ENCODE peak calls at places on chromosome 6, in seven cellular contexts. C, J, F, K, E, Y and S are unnamed samples.
A peak's percentile ranks its signal among the peaks of the same experiment; 100 is the strongest.

GRCh38 chr6:139990287-139990686 is 615.8 kb upstream of the CITED2 start:
- DNase-seq in C (no peak), J (no peak), F (no peak), K (no peak), Y (no peak), E (no peak), S (no peak)

GRCh38 chr6:14796974-14797762 is 448.7 kb upstream of the JARID2 start:
- DNase-seq in C (no peak), Y (no peak), F (no peak), E (no peak), K (no peak), J (no peak), S (no peak)

GRCh38 chr6:127436578-127437110 is 22.5 kb downstream of the KIAA0408 start:
- DNase-seq in C (peak; percentile 20), K (no peak), E (no peak), F (no peak), Y (no peak), J (no peak), S (no peak)

GRCh38 chr6:143205170-143205879 is 144.6 kb downstream of the AIG1 start:
- DNase-seq in K (no peak), Y (no peak), J (no peak), C (peak; percentile 41), E (no peak), F (no peak), S (no peak)

GRCh38 chr6:39076086-39076992 is 27.8 kb downstream of the GLP1R start:
- DNase-seq in E (no peak), K (no peak), C (no peak), F (no peak), Y (no peak), J (no peak), S (peak; percentile 2)

GRCh38 chr6:7034055-7034454 is 73.7 kb upstream of the RREB1 start:
- DNase-seq in J (no peak), K (no peak), Y (no peak), C (no peak), E (no peak), F (no peak), S (no peak)

GRCh38 chr6:126206504-126207246 is 133.2 kb upstream of the CENPW start:
- DNase-seq in F (no peak), C (no peak), J (no peak), K (no peak), Y (no peak), E (no peak), S (no peak)

GRCh38 chr6:16704706-16705402 is 56.4 kb downstream of the ATXN1 start:
- DNase-seq in F (no peak), E (no peak), K (no peak), C (no peak), J (no peak), Y (no peak), S (no peak)

GRCh38 chr6:100269189-100269588 is 195.5 kb downstream of the SIM1 start:
- DNase-seq in J (no peak), C (no peak), E (no peak), Y (no peak), K (no peak), F (no peak), S (no peak)

GRCh38 chr6:9186148-9186547 is 750.8 kb upstream of the SLC35B3 start:
- DNase-seq in Y (no peak), C (no peak), K (no peak), E (no peak), F (no peak), J (no peak), S (no peak)

GRCh38 chr6:218153-219018 is 73.9 kb upstream of the DUSP22 start:
- DNase-seq in K (peak; percentile 83), J (no peak), Y (no peak), C (no peak), F (no peak), E (no peak), S (peak; percentile 71)

GRCh38 chr6:12955996-12956395 is 239.4 kb downstream of the PHACTR1 start:
- DNase-seq in F (no peak), K (no peak), Y (peak; percentile 13), E (no peak), C (no peak), J (no peak), S (no peak)

GRCh38 chr6:12947191-12947795 is 230.7 kb downstream of the PHACTR1 start:
- DNase-seq in F (no peak), K (no peak), E (no peak), J (no peak), C (no peak), Y (no peak), S (no peak)

GRCh38 chr6:12956991-12957320 is 240.4 kb downstream of the PHACTR1 start:
- DNase-seq in K (no peak), Y (no peak), E (no peak), C (no peak), F (no peak), J (no peak), S (no peak)

GRCh38 chr6:12950879-12951814 is 234.6 kb downstream of the PHACTR1 start:
- DNase-seq in E (no peak), K (no peak), F (no peak), J (no peak), Y (no peak), C (no peak), S (no peak)
- TF ChIP-seq POLR2AphosphoS5 in E (no peak), K (no peak), F (no peak), J (no peak), Y (no peak), C (no peak), S (no peak)

DNA sequence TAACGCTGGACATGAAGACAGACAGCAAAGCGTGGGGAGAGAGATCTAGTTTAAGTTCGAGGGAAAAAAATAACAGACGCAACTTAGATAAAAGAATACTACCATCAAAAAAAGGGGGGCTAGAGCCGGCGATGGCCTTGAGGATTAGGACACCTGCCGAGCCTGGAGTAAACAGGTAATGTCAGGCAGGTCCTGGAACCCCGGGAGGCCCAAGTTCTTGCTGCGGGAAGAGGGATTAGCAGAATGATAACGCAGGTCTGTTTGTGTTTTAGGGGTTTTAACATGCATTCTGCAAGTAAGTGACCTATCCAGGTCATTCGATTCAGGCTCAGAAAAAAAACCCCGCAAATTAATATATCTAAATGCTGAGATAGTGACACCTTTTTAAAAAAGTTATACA is 754 bp upstream of the TMEM170B start:
- DNase-seq in Y (no peak), K (no peak), E (no peak), C (peak; percentile 10), J (peak; percentile 30), F (no peak), S (no peak)
- TF ChIP-seq TAF1 in Y (no peak), K (no peak), E (no peak), C (no peak), J (no peak), F (no peak), S (no peak)

DNA sequence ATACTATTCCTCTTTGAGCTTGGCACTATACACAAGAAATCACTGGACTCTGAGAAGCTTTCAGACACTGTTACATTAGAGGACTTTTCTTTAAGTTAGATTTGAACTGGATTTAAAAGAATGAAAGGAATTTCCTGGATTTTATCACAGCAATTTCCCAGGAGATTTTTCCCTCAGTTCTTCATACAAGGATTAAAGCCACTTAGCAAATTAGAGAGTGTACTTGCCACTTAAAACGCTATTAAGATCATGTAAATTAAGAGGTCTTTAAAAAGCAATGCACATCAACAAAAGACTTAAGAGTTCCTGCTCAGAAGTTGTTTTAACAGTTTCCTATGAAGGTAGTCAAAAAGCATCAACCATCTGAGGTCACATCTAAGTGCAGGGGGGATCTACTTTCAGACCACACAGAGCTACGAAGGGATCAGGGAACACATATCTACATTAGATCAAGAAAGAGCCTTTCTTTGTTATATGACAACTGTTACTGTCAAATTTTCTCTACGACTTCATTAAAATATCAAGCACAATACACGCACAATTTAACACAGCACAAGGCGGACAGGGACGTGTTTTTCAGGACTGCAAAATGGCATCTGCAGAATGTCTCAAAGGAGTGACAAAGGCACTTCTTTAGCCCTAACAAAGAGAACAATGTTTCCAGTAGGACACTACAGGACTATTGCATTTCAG is 65.8 kb downstream of the EPB41L2 start:
- DNase-seq in E (no peak), K (no peak), C (no peak), J (no peak), F (no peak), Y (no peak), S (no peak)
- TF ChIP-seq POLR2AphosphoS5 in E (no peak), K (no peak), C (no peak), J (no peak), F (no peak), Y (no peak), S (no peak)

GRCh38 chr6:136050475-136050874 is 199.0 kb downstream of the PDE7B start:
- DNase-seq in E (no peak), C (no peak), F (no peak), Y (no peak), K (no peak), J (no peak), S (no peak)

GRCh38 chr6:136052046-136052445 is 198.1 kb downstream of the MTFR2 start:
- DNase-seq in J (no peak), E (no peak), F (no peak), C (no peak), K (no peak), Y (no peak), S (no peak)

DNA sequence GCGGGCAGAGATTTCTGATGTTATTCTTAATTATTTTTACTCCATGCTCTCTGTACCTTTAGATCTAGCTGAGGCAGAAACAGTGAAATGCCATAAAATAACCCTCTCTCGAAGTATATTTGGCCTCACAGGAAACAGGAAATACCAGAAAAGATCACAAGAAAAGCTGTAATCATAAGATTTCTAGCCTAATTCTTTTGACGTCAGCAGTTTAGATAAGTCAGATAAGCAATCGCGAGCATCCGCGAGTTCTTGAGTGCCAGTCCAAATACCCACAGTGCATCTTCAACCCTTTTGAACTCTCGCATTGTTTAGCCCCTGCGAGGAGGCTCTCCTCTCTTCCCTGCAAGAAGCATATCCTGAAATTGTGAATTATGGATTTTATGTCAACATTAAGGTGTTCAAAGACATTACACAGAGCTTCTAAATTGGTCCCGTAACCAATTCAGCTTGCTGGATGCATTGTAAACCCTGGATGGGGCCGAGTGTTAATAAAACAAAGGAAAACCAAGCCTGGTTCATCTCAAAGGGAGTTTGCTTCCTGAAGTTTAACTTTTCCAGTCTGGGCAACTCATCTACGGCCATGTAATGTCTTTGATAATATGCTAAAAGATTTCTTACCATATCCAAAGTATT is 198.9 kb downstream of the MTFR2 start:
- DNase-seq in Y (no peak), E (no peak), C (no peak), K (no peak), F (no peak), J (no peak), S (no peak)
- TF ChIP-seq TAF1 in Y (no peak), E (no peak), C (no peak), K (no peak), F (no peak), J (no peak), S (no peak)

DNA sequence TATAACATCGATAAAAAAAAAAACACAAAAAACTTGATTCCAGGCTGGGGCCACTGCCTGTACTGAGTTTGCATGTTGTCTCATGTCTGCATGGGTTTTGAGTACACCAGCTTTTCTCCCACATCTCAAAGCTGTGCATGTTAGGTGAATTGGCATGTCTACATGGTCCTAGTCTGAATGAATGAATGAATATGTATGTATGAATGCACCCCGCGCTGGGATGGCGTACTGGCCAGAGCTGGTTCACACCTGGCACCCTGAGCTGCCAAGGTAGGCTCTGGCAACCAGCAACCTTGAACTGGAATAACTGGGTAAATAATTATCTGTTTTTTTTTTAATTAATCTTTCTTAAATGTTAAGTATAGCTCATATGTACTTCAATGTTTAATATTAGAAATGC is 131.0 kb downstream of the MAN1A1 start:
- DNase-seq in E (no peak), J (no peak), K (no peak), Y (no peak), F (no peak), C (no peak), S (no peak)
- TF ChIP-seq POLR2AphosphoS5 in E (no peak), J (no peak), K (no peak), Y (no peak), F (no peak), C (no peak), S (no peak)

GRCh38 chr6:13725570-13725969 is 13.9 kb upstream of the RANBP9 start:
- DNase-seq in E (no peak), C (no peak), Y (no peak), K (no peak), F (no peak), J (no peak), S (no peak)
- TF ChIP-seq TAF1 in E (no peak), C (no peak), Y (no peak), K (no peak), F (no peak), J (no peak), S (no peak)